ENCODE peak calls at places on chromosomes 3 and 15, in five cellular contexts. F is neuronal stem cell, P is IMR-90, W is mesenchymal stem cell, J is H1. V is an unnamed sample.

GRCh38 chr15:39944711-39945110 is 10.8 kb downstream of the EIF2AK4 start:
- DNase-seq in F (no peak), P (peak), W (peak), J (no peak), V (no peak)

GRCh38 chr15:78761020-78761419 is 50.2 kb downstream of the ADAMTS7 start:
- DNase-seq in F (no peak), P (no peak), W (no peak), J (peak), V (no peak)

GRCh38 chr3:172407872-172408271 is 40.4 kb downstream of the GHSR start:
- DNase-seq in F (no peak), P (no peak), W (no peak), J (no peak), V (no peak)

GRCh38 chr3:74559301-74559700 is 55.2 kb downstream of the CNTN3 start:
- DNase-seq in F (peak), P (no peak), W (no peak), J (no peak), V (no peak)

GRCh38 chr3:14925729-14926591 is 21.4 kb upstream of the NR2C2 start:
- DNase-seq in F (peak), P (peak), W (peak), J (peak), V (peak)

GRCh38 chr15:64720188-64720587 is 55.2 kb downstream of the RBPMS2 start:
- DNase-seq in F (no peak), P (no peak), W (no peak), J (no peak), V (no peak)

GRCh38 chr15:83044156-83044555 is 22.9 kb downstream of the BTBD1 start:
- DNase-seq in F (no peak), P (no peak), W (no peak), J (no peak), V (no peak)

GRCh38 chr3:50585919-50586762 is 16.8 kb downstream of the HEMK1 start:
- DNase-seq in F (no peak), P (no peak), W (no peak), J (no peak), V (no peak)

GRCh38 chr3:42960282-42960681 is 18.8 kb upstream of the GASK1A start:
- DNase-seq in F (no peak), P (peak), W (peak), J (no peak), V (no peak)

GRCh38 chr3:139353920-139354556 is 10.2 kb downstream of the MRPS22 start:
- DNase-seq in F (no peak), P (peak), W (peak), J (no peak), V (peak)

GRCh38 chr3:129065727-129066087 is 5.1 kb downstream of the GP9 start:
- DNase-seq in F (no peak), P (no peak), W (no peak), J (no peak), V (no peak)

GRCh38 chr3:185867650-185868049 is 42.8 kb upstream of the IGF2BP2 start:
- DNase-seq in F (no peak), P (no peak), W (no peak), J (no peak), V (no peak)

GRCh38 chr3:128145279-128145678 is 8.0 kb upstream of the EEFSEC start:
- DNase-seq in F (no peak), P (no peak), W (no peak), J (peak), V (no peak)

GRCh38 chr3:52065264-52065756 is 8.9 kb upstream of the DUSP7 start:
- DNase-seq in F (no peak), P (no peak), W (no peak), J (no peak), V (no peak)

GRCh38 chr3:481680-482079 is 285.1 kb downstream of the CHL1 start:
- DNase-seq in F (no peak), P (no peak), W (no peak), J (no peak), V (no peak)

GRCh38 chr3:95297586-95297985 is 1234.7 kb downstream of the NSUN3 start:
- DNase-seq in F (no peak), P (no peak), W (no peak), J (no peak), V (no peak)

GRCh38 chr3:94440767-94441493 is 378.1 kb downstream of the NSUN3 start:
- DNase-seq in F (no peak), P (peak), W (peak), J (no peak), V (peak)

GRCh38 chr3:129013491-129013891 is 12.4 kb downstream of the EFCC1 start:
- DNase-seq in F (no peak), P (no peak), W (no peak), J (no peak), V (peak)

GRCh38 chr3:181292984-181293383 is 303.4 kb upstream of the DNAJC19 start:
- DNase-seq in F (no peak), P (peak), W (peak), J (no peak), V (no peak)

GRCh38 chr3:125145751-125146475 is 66.6 kb downstream of the SLC12A8 start:
- DNase-seq in F (no peak), P (no peak), W (no peak), J (no peak), V (no peak)

GRCh38 chr3:115494826-115495225 is 128.5 kb upstream of the GAP43 start:
- DNase-seq in F (no peak), P (no peak), W (no peak), J (no peak), V (no peak)

GRCh38 chr3:136838641-136839555 is 20.0 kb downstream of the SLC35G2 start:
- DNase-seq in F (no peak), P (peak), W (peak), J (no peak), V (no peak)

GRCh38 chr3:149442845-149443544 is 31.5 kb upstream of the TM4SF4 start:
- DNase-seq in F (no peak), P (peak), W (peak), J (no peak), V (no peak)

GRCh38 chr3:57949779-57950618 is 58.2 kb upstream of the FLNB start:
- DNase-seq in F (no peak), P (no peak), W (no peak), J (no peak), V (peak)

GRCh38 chr3:57952651-57953050 is 55.6 kb upstream of the FLNB start:
- DNase-seq in F (no peak), P (no peak), W (no peak), J (no peak), V (no peak)

GRCh38 chr3:57951106-57951882 is 56.9 kb upstream of the FLNB start:
- DNase-seq in F (no peak), P (peak), W (peak), J (no peak), V (peak)

GRCh38 chr3:57953541-57953940 is 54.7 kb upstream of the FLNB start:
- DNase-seq in F (no peak), P (no peak), W (no peak), J (no peak), V (no peak)

DNA sequence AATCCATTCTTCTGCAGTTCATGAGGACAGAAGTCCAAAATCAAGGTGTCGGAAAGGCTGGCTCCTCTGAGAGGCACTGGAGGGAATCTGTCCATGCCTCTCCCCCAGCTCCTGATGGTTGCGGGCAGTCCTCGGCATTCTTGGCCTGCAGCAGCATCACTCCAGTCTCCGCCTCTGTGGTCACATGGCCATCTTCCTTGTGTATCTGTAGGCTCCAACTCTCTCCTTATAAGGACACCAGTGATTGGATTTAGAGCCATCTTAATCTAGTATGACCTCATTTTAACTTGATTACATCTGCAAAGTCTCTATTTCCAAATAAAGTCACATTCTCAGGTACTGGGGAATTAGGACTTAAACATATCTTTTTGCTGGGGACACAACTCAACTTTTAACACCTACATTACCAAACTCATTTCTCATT is 56.0 kb upstream of the FLNB start:
- DNase-seq in F (no peak), P (peak), W (peak), J (no peak), V (peak)
- H4K91ac ChIP-seq in F (no peak), P (peak), W (no peak), J (no peak), V (peak)

GRCh38 chr3:195579281-195579680 is 4.5 kb downstream of the APOD start:
- DNase-seq in F (no peak), P (no peak), W (no peak), J (no peak), V (no peak)

GRCh38 chr3:195580733-195581443 is 2.9 kb downstream of the APOD start:
- DNase-seq in F (no peak), P (peak), W (peak), J (no peak), V (no peak)

GRCh38 chr3:195574497-195575304 is 9.0 kb downstream of the APOD start:
- DNase-seq in F (no peak), P (no peak), W (no peak), J (no peak), V (no peak)

GRCh38 chr3:195577645-195578177 is 6.0 kb downstream of the APOD start:
- DNase-seq in F (no peak), P (no peak), W (no peak), J (no peak), V (no peak)

GRCh38 chr3:195578565-195578964 is 5.2 kb downstream of the APOD start:
- DNase-seq in F (no peak), P (no peak), W (no peak), J (no peak), V (no peak)
- H3K4me3 ChIP-seq in F (no peak), P (no peak), W (no peak), J (no peak), V (peak)

GRCh38 chr3:119122350-119122749 is 23.6 kb upstream of the TEX55 start:
- DNase-seq in F (no peak), P (no peak), W (no peak), J (no peak), V (no peak)
- H4K91ac ChIP-seq in F (no peak), P (no peak), W (no peak), J (no peak), V (no peak)

GRCh38 chr15:34280193-34280592 is 55.4 kb downstream of the EMC4 start:
- DNase-seq in F (no peak), P (no peak), W (no peak), J (no peak), V (no peak)

GRCh38 chr15:34279341-34279740 is 54.5 kb downstream of the EMC4 start:
- DNase-seq in F (no peak), P (no peak), W (no peak), J (no peak), V (no peak)

GRCh38 chr15:34282384-34282783 is 55.2 kb downstream of the SLC12A6 start:
- DNase-seq in F (no peak), P (no peak), W (no peak), J (no peak), V (no peak)

GRCh38 chr15:34284937-34285336 is 52.6 kb downstream of the SLC12A6 start:
- DNase-seq in F (no peak), P (no peak), W (no peak), J (no peak), V (no peak)
- H3K4me3 ChIP-seq in F (no peak), P (no peak), W (no peak), J (no peak), V (no peak)

GRCh38 chr15:62856466-62857246 is 185.9 kb upstream of the TPM1 start:
- DNase-seq in F (no peak), P (no peak), W (no peak), J (peak), V (no peak)
- H4K91ac ChIP-seq in F (no peak), P (no peak), W (no peak), J (peak), V (peak)

DNA sequence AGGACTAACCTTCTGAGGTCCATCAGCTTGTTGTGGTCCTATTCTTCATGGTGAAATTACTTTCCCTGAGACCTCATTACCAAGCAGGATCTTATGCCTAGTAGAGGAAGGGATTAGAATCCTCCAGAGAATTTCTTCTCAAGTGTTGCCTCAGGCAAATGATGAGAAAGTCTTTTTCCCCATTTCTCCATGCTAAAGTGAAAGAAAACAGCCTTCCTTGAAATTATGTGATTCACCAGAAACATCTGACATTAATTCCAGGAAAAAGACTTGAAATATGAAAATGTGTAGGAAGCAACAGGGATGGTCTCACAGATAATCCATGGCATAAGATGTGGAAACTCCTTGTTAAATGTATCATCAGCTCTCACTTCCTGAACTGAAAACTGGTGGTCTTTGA is 17.9 kb upstream of the ABI3BP start:
- DNase-seq in F (no peak), P (peak), W (no peak), J (no peak), V (no peak)
- H3K4me3 ChIP-seq in F (no peak), P (no peak), W (no peak), J (no peak), V (no peak)

V was measured in trophoblast cell.